ENCODE peak calls at places on chromosome 17, in seven cellular contexts. One of them, this sample, is unnamed.

GRCh38 chr17:8807070-8807550 is 7.9 kb upstream of the MFSD6L start:
- DNase-seq in AG08396: no peak
- DNase-seq in stimulated activated CD4-positive, alpha-beta T cell treated with anti-CD3 and anti-CD28 coated beads, Interleukin-12 subunit alpha, Interleukin-12 subunit beta, amount 100 ng/mL, for 24 hours: no peak
- DNase-seq in activated effector memory CD4-positive, alpha-beta T cell treated with Interleukin-2 at 50 U/mL for 16 hours: no peak
- DNase-seq in effector memory CD4-positive, alpha-beta T cell: no peak
- DNase-seq in mammary epithelial cell: no peak
- DNase-seq in Calu3: no peak
- DNase-seq in this sample: peak; percentile 78

GRCh38 chr17:28327709-28328108 is 7.6 kb downstream of the IFT20 start:
- DNase-seq in AG08396: no peak
- DNase-seq in stimulated activated CD4-positive, alpha-beta T cell treated with anti-CD3 and anti-CD28 coated beads, Interleukin-12 subunit alpha, Interleukin-12 subunit beta, amount 100 ng/mL, for 24 hours: no peak
- DNase-seq in activated effector memory CD4-positive, alpha-beta T cell treated with Interleukin-2 at 50 U/mL for 16 hours: no peak
- DNase-seq in effector memory CD4-positive, alpha-beta T cell: no peak
- DNase-seq in mammary epithelial cell: no peak
- DNase-seq in Calu3: no peak
- DNase-seq in this sample: no peak

GRCh38 chr17:38925263-38925995 is at the start of gene LASP1NB:
- DNase-seq in AG08396: peak; percentile 70
- DNase-seq in stimulated activated CD4-positive, alpha-beta T cell treated with anti-CD3 and anti-CD28 coated beads, Interleukin-12 subunit alpha, Interleukin-12 subunit beta, amount 100 ng/mL, for 24 hours: peak; percentile 24
- DNase-seq in activated effector memory CD4-positive, alpha-beta T cell treated with Interleukin-2 at 50 U/mL for 16 hours: no peak
- DNase-seq in effector memory CD4-positive, alpha-beta T cell: no peak
- DNase-seq in mammary epithelial cell: no peak
- DNase-seq in Calu3: peak; percentile 21
- DNase-seq in this sample: no peak

GRCh38 chr17:55098765-55099164 is 130.2 kb downstream of the STXBP4 start:
- DNase-seq in AG08396: no peak
- DNase-seq in stimulated activated CD4-positive, alpha-beta T cell treated with anti-CD3 and anti-CD28 coated beads, Interleukin-12 subunit alpha, Interleukin-12 subunit beta, amount 100 ng/mL, for 24 hours: no peak
- DNase-seq in activated effector memory CD4-positive, alpha-beta T cell treated with Interleukin-2 at 50 U/mL for 16 hours: no peak
- DNase-seq in effector memory CD4-positive, alpha-beta T cell: no peak
- DNase-seq in mammary epithelial cell: no peak
- DNase-seq in Calu3: no peak
- DNase-seq in this sample: no peak

GRCh38 chr17:35373532-35373983 is at the start of gene SLFN11:
- DNase-seq in AG08396: peak; percentile 94
- DNase-seq in stimulated activated CD4-positive, alpha-beta T cell treated with anti-CD3 and anti-CD28 coated beads, Interleukin-12 subunit alpha, Interleukin-12 subunit beta, amount 100 ng/mL, for 24 hours: peak; percentile 90
- DNase-seq in activated effector memory CD4-positive, alpha-beta T cell treated with Interleukin-2 at 50 U/mL for 16 hours: peak; percentile 63
- DNase-seq in effector memory CD4-positive, alpha-beta T cell: peak; percentile 78
- DNase-seq in mammary epithelial cell: no peak
- DNase-seq in Calu3: peak; percentile 57
- DNase-seq in this sample: peak; percentile 95

GRCh38 chr17:16322636-16323035 is 30.6 kb downstream of the CENPV start:
- DNase-seq in AG08396: peak; percentile 65
- DNase-seq in stimulated activated CD4-positive, alpha-beta T cell treated with anti-CD3 and anti-CD28 coated beads, Interleukin-12 subunit alpha, Interleukin-12 subunit beta, amount 100 ng/mL, for 24 hours: no peak
- DNase-seq in activated effector memory CD4-positive, alpha-beta T cell treated with Interleukin-2 at 50 U/mL for 16 hours: no peak
- DNase-seq in effector memory CD4-positive, alpha-beta T cell: no peak
- DNase-seq in mammary epithelial cell: no peak
- DNase-seq in Calu3: no peak
- DNase-seq in this sample: no peak

GRCh38 chr17:74177018-74177450 is 26.4 kb upstream of the RPL38 start:
- DNase-seq in AG08396: peak; percentile 33
- DNase-seq in stimulated activated CD4-positive, alpha-beta T cell treated with anti-CD3 and anti-CD28 coated beads, Interleukin-12 subunit alpha, Interleukin-12 subunit beta, amount 100 ng/mL, for 24 hours: no peak
- DNase-seq in activated effector memory CD4-positive, alpha-beta T cell treated with Interleukin-2 at 50 U/mL for 16 hours: no peak
- DNase-seq in effector memory CD4-positive, alpha-beta T cell: no peak
- DNase-seq in mammary epithelial cell: peak; percentile 73
- DNase-seq in Calu3: no peak
- DNase-seq in this sample: no peak

GRCh38 chr17:4748687-4749086 is 9.0 kb upstream of the CXCL16 start:
- DNase-seq in AG08396: no peak
- DNase-seq in stimulated activated CD4-positive, alpha-beta T cell treated with anti-CD3 and anti-CD28 coated beads, Interleukin-12 subunit alpha, Interleukin-12 subunit beta, amount 100 ng/mL, for 24 hours: no peak
- DNase-seq in activated effector memory CD4-positive, alpha-beta T cell treated with Interleukin-2 at 50 U/mL for 16 hours: no peak
- DNase-seq in effector memory CD4-positive, alpha-beta T cell: no peak
- DNase-seq in mammary epithelial cell: no peak
- DNase-seq in Calu3: no peak
- DNase-seq in this sample: no peak

GRCh38 chr17:61129232-61129631 is 270.4 kb upstream of the TBX2 start:
- DNase-seq in AG08396: no peak
- DNase-seq in stimulated activated CD4-positive, alpha-beta T cell treated with anti-CD3 and anti-CD28 coated beads, Interleukin-12 subunit alpha, Interleukin-12 subunit beta, amount 100 ng/mL, for 24 hours: no peak
- DNase-seq in activated effector memory CD4-positive, alpha-beta T cell treated with Interleukin-2 at 50 U/mL for 16 hours: no peak
- DNase-seq in effector memory CD4-positive, alpha-beta T cell: no peak
- DNase-seq in mammary epithelial cell: no peak
- DNase-seq in Calu3: no peak
- DNase-seq in this sample: no peak

GRCh38 chr17:42365136-42365535 is 23.1 kb downstream of the STAT3 start:
- DNase-seq in AG08396: peak; percentile 36
- DNase-seq in stimulated activated CD4-positive, alpha-beta T cell treated with anti-CD3 and anti-CD28 coated beads, Interleukin-12 subunit alpha, Interleukin-12 subunit beta, amount 100 ng/mL, for 24 hours: no peak
- DNase-seq in activated effector memory CD4-positive, alpha-beta T cell treated with Interleukin-2 at 50 U/mL for 16 hours: no peak
- DNase-seq in effector memory CD4-positive, alpha-beta T cell: no peak
- DNase-seq in mammary epithelial cell: peak; percentile 26
- DNase-seq in Calu3: no peak
- DNase-seq in this sample: no peak

GRCh38 chr17:6528557-6528956 is 27.8 kb downstream of the PITPNM3 start:
- DNase-seq in AG08396: no peak
- DNase-seq in stimulated activated CD4-positive, alpha-beta T cell treated with anti-CD3 and anti-CD28 coated beads, Interleukin-12 subunit alpha, Interleukin-12 subunit beta, amount 100 ng/mL, for 24 hours: no peak
- DNase-seq in activated effector memory CD4-positive, alpha-beta T cell treated with Interleukin-2 at 50 U/mL for 16 hours: no peak
- DNase-seq in effector memory CD4-positive, alpha-beta T cell: no peak
- DNase-seq in mammary epithelial cell: no peak
- DNase-seq in Calu3: no peak
- DNase-seq in this sample: no peak

GRCh38 chr17:79027925-79028491 is 4.0 kb downstream of the C1QTNF1 start:
- DNase-seq in AG08396: no peak
- DNase-seq in stimulated activated CD4-positive, alpha-beta T cell treated with anti-CD3 and anti-CD28 coated beads, Interleukin-12 subunit alpha, Interleukin-12 subunit beta, amount 100 ng/mL, for 24 hours: no peak
- DNase-seq in activated effector memory CD4-positive, alpha-beta T cell treated with Interleukin-2 at 50 U/mL for 16 hours: no peak
- DNase-seq in effector memory CD4-positive, alpha-beta T cell: no peak
- DNase-seq in mammary epithelial cell: no peak
- DNase-seq in Calu3: no peak
- DNase-seq in this sample: no peak

GRCh38 chr17:38598536-38598935 is 7.2 kb downstream of the SRCIN1 start:
- DNase-seq in AG08396: peak; percentile 46
- DNase-seq in stimulated activated CD4-positive, alpha-beta T cell treated with anti-CD3 and anti-CD28 coated beads, Interleukin-12 subunit alpha, Interleukin-12 subunit beta, amount 100 ng/mL, for 24 hours: peak; percentile 11
- DNase-seq in activated effector memory CD4-positive, alpha-beta T cell treated with Interleukin-2 at 50 U/mL for 16 hours: no peak
- DNase-seq in effector memory CD4-positive, alpha-beta T cell: no peak
- DNase-seq in mammary epithelial cell: peak; percentile 84
- DNase-seq in Calu3: peak; percentile 98
- DNase-seq in this sample: peak; percentile 70

GRCh38 chr17:77036841-77037381 is 103.9 kb upstream of the SEC14L1 start:
- DNase-seq in AG08396: no peak
- DNase-seq in stimulated activated CD4-positive, alpha-beta T cell treated with anti-CD3 and anti-CD28 coated beads, Interleukin-12 subunit alpha, Interleukin-12 subunit beta, amount 100 ng/mL, for 24 hours: no peak
- DNase-seq in activated effector memory CD4-positive, alpha-beta T cell treated with Interleukin-2 at 50 U/mL for 16 hours: no peak
- DNase-seq in effector memory CD4-positive, alpha-beta T cell: no peak
- DNase-seq in mammary epithelial cell: peak; percentile 55
- DNase-seq in Calu3: peak; percentile 36
- DNase-seq in this sample: no peak

GRCh38 chr17:12726131-12726530 is 60.4 kb downstream of the MYOCD start:
- DNase-seq in AG08396: no peak
- DNase-seq in stimulated activated CD4-positive, alpha-beta T cell treated with anti-CD3 and anti-CD28 coated beads, Interleukin-12 subunit alpha, Interleukin-12 subunit beta, amount 100 ng/mL, for 24 hours: no peak
- DNase-seq in activated effector memory CD4-positive, alpha-beta T cell treated with Interleukin-2 at 50 U/mL for 16 hours: no peak
- DNase-seq in effector memory CD4-positive, alpha-beta T cell: no peak
- DNase-seq in mammary epithelial cell: no peak
- DNase-seq in Calu3: no peak
- DNase-seq in this sample: no peak

GRCh38 chr17:57508706-57509105 is 236.4 kb downstream of the CCDC182 start:
- DNase-seq in AG08396: no peak
- DNase-seq in stimulated activated CD4-positive, alpha-beta T cell treated with anti-CD3 and anti-CD28 coated beads, Interleukin-12 subunit alpha, Interleukin-12 subunit beta, amount 100 ng/mL, for 24 hours: no peak
- DNase-seq in activated effector memory CD4-positive, alpha-beta T cell treated with Interleukin-2 at 50 U/mL for 16 hours: no peak
- DNase-seq in effector memory CD4-positive, alpha-beta T cell: no peak
- DNase-seq in mammary epithelial cell: no peak
- DNase-seq in Calu3: no peak
- DNase-seq in this sample: no peak

GRCh38 chr17:62805234-62805633 is 2.9 kb downstream of the MARCHF10 start:
- DNase-seq in AG08396: no peak
- DNase-seq in stimulated activated CD4-positive, alpha-beta T cell treated with anti-CD3 and anti-CD28 coated beads, Interleukin-12 subunit alpha, Interleukin-12 subunit beta, amount 100 ng/mL, for 24 hours: no peak
- DNase-seq in activated effector memory CD4-positive, alpha-beta T cell treated with Interleukin-2 at 50 U/mL for 16 hours: no peak
- DNase-seq in effector memory CD4-positive, alpha-beta T cell: no peak
- DNase-seq in mammary epithelial cell: no peak
- DNase-seq in Calu3: no peak
- DNase-seq in this sample: no peak

GRCh38 chr17:14042411-14042810 is 26.9 kb upstream of the COX10 start:
- DNase-seq in AG08396: no peak
- DNase-seq in stimulated activated CD4-positive, alpha-beta T cell treated with anti-CD3 and anti-CD28 coated beads, Interleukin-12 subunit alpha, Interleukin-12 subunit beta, amount 100 ng/mL, for 24 hours: no peak
- DNase-seq in activated effector memory CD4-positive, alpha-beta T cell treated with Interleukin-2 at 50 U/mL for 16 hours: no peak
- DNase-seq in effector memory CD4-positive, alpha-beta T cell: no peak
- DNase-seq in mammary epithelial cell: no peak
- DNase-seq in Calu3: no peak
- DNase-seq in this sample: no peak

GRCh38 chr17:41917192-41917591 is 1.6 kb downstream of the ACLY start:
- DNase-seq in AG08396: peak; percentile 36
- DNase-seq in stimulated activated CD4-positive, alpha-beta T cell treated with anti-CD3 and anti-CD28 coated beads, Interleukin-12 subunit alpha, Interleukin-12 subunit beta, amount 100 ng/mL, for 24 hours: no peak
- DNase-seq in activated effector memory CD4-positive, alpha-beta T cell treated with Interleukin-2 at 50 U/mL for 16 hours: no peak
- DNase-seq in effector memory CD4-positive, alpha-beta T cell: no peak
- DNase-seq in mammary epithelial cell: peak; percentile 62
- DNase-seq in Calu3: no peak
- DNase-seq in this sample: no peak

GRCh38 chr17:2025622-2026309 is 632 bp upstream of the RTN4RL1 start:
- DNase-seq in AG08396: peak; percentile 89
- DNase-seq in stimulated activated CD4-positive, alpha-beta T cell treated with anti-CD3 and anti-CD28 coated beads, Interleukin-12 subunit alpha, Interleukin-12 subunit beta, amount 100 ng/mL, for 24 hours: no peak
- DNase-seq in activated effector memory CD4-positive, alpha-beta T cell treated with Interleukin-2 at 50 U/mL for 16 hours: no peak
- DNase-seq in effector memory CD4-positive, alpha-beta T cell: no peak
- DNase-seq in mammary epithelial cell: peak; percentile 60
- DNase-seq in Calu3: peak; percentile 74
- DNase-seq in this sample: no peak

GRCh38 chr17:37802712-37803416 is 58.0 kb upstream of the HNF1B start:
- DNase-seq in AG08396: peak; percentile 66
- DNase-seq in stimulated activated CD4-positive, alpha-beta T cell treated with anti-CD3 and anti-CD28 coated beads, Interleukin-12 subunit alpha, Interleukin-12 subunit beta, amount 100 ng/mL, for 24 hours: no peak
- DNase-seq in activated effector memory CD4-positive, alpha-beta T cell treated with Interleukin-2 at 50 U/mL for 16 hours: no peak
- DNase-seq in effector memory CD4-positive, alpha-beta T cell: no peak
- DNase-seq in mammary epithelial cell: no peak
- DNase-seq in Calu3: no peak
- DNase-seq in this sample: no peak

GRCh38 chr17:28747801-28748750 is 4.3 kb downstream of the TRAF4 start:
- DNase-seq in AG08396: no peak
- DNase-seq in stimulated activated CD4-positive, alpha-beta T cell treated with anti-CD3 and anti-CD28 coated beads, Interleukin-12 subunit alpha, Interleukin-12 subunit beta, amount 100 ng/mL, for 24 hours: no peak
- DNase-seq in activated effector memory CD4-positive, alpha-beta T cell treated with Interleukin-2 at 50 U/mL for 16 hours: no peak
- DNase-seq in effector memory CD4-positive, alpha-beta T cell: no peak
- DNase-seq in mammary epithelial cell: no peak
- DNase-seq in Calu3: no peak
- DNase-seq in this sample: no peak

GRCh38 chr17:3556239-3556904 is 1.2 kb downstream of the TRPV3 start:
- DNase-seq in AG08396: no peak
- DNase-seq in stimulated activated CD4-positive, alpha-beta T cell treated with anti-CD3 and anti-CD28 coated beads, Interleukin-12 subunit alpha, Interleukin-12 subunit beta, amount 100 ng/mL, for 24 hours: no peak
- DNase-seq in activated effector memory CD4-positive, alpha-beta T cell treated with Interleukin-2 at 50 U/mL for 16 hours: no peak
- DNase-seq in effector memory CD4-positive, alpha-beta T cell: no peak
- DNase-seq in mammary epithelial cell: no peak
- DNase-seq in Calu3: no peak
- DNase-seq in this sample: no peak

GRCh38 chr17:688100-688989 is 26.3 kb downstream of the VPS53 start:
- DNase-seq in AG08396: no peak
- DNase-seq in stimulated activated CD4-positive, alpha-beta T cell treated with anti-CD3 and anti-CD28 coated beads, Interleukin-12 subunit alpha, Interleukin-12 subunit beta, amount 100 ng/mL, for 24 hours: no peak
- DNase-seq in activated effector memory CD4-positive, alpha-beta T cell treated with Interleukin-2 at 50 U/mL for 16 hours: no peak
- DNase-seq in effector memory CD4-positive, alpha-beta T cell: no peak
- DNase-seq in mammary epithelial cell: no peak
- DNase-seq in Calu3: no peak
- DNase-seq in this sample: peak; percentile 55

This sample was measured in HL-60.